ENCODE peak calls at places on chromosomes 11 and 22, in five cellular contexts. F is activated CD4-positive, alpha-beta T cell treated with anti-CD3 and anti-CD28 coated beads, Interleukin-2, amount 10 ng/mL, durations not matched to agents 24 days and 14 days; T is astrocyte of the hippocampus; L is C1 segment of cervical spinal cord; W is activated CD4-positive, CD25-positive, alpha-beta regulatory T cell. O is an unnamed sample.

GRCh38 chr22:30202531-30203006 is 44.0 kb downstream of the LIF start:
- DNase-seq in F (no peak), T (peak), L (no peak), W (no peak), O (no peak)

GRCh38 chr11:34501962-34502361 is 11.6 kb downstream of the ELF5 start:
- DNase-seq in F (no peak), T (peak), L (no peak), W (no peak), O (no peak)

GRCh38 chr22:45098056-45098455 is 65.7 kb upstream of the NUP50 start:
- DNase-seq in F (no peak), T (no peak), L (no peak), W (no peak), O (no peak)

GRCh38 chr22:29605236-29605850 is 1.9 kb downstream of the NF2 start:
- DNase-seq in F (no peak), T (no peak), L (no peak), W (no peak), O (no peak)

GRCh38 chr22:48882636-48883200 is 945.0 kb downstream of the BRD1 start:
- DNase-seq in F (no peak), T (no peak), L (no peak), W (no peak), O (no peak)

GRCh38 chr11:92828576-92828975 is 140.9 kb upstream of the MTNR1B start:
- DNase-seq in F (no peak), T (no peak), L (no peak), W (no peak), O (no peak)

GRCh38 chr22:43150731-43151206 is 590 bp upstream of the TSPO start:
- DNase-seq in F (no peak), T (no peak), L (no peak), W (no peak), O (no peak)

GRCh38 chr22:27218521-27218920 is 561.1 kb downstream of the MIAT start:
- DNase-seq in F (no peak), T (no peak), L (no peak), W (no peak), O (no peak)

GRCh38 chr11:116790167-116791001 is 1.3 kb downstream of the APOA5 start:
- DNase-seq in F (no peak), T (no peak), L (no peak), W (no peak), O (no peak)

GRCh38 chr11:76207642-76208378 is 1.5 kb upstream of the WNT11 start:
- DNase-seq in F (peak), T (peak), L (peak), W (peak), O (peak)

GRCh38 chr11:46075168-46075567 is 46.1 kb downstream of the PHF21A start:
- DNase-seq in F (no peak), T (peak), L (no peak), W (no peak), O (no peak)

GRCh38 chr22:49368976-49369725 is 458.5 kb downstream of the BRD1 start:
- DNase-seq in F (no peak), T (no peak), L (no peak), W (no peak), O (no peak)

GRCh38 chr22:50530280-50530856 is 556 bp upstream of the TYMP start:
- DNase-seq in F (no peak), T (peak), L (no peak), W (peak), O (no peak)

GRCh38 chr11:125069796-125070195 is 6.7 kb downstream of the SLC37A2 start:
- DNase-seq in F (no peak), T (no peak), L (no peak), W (no peak), O (no peak)

GRCh38 chr22:46446799-46447198 is 90.6 kb downstream of the CELSR1 start:
- DNase-seq in F (no peak), T (no peak), L (no peak), W (no peak), O (peak)

GRCh38 chr22:44460287-44461082 is 37.5 kb downstream of the RTL6 start:
- DNase-seq in F (peak), T (no peak), L (no peak), W (no peak), O (no peak)

GRCh38 chr22:26592368-26593015 is 2.6 kb upstream of the TPST2 start:
- DNase-seq in F (peak), T (no peak), L (no peak), W (no peak), O (no peak)

GRCh38 chr22:44618400-44618799 is 83.6 kb upstream of the PRR5 start:
- DNase-seq in F (no peak), T (no peak), L (no peak), W (no peak), O (no peak)

GRCh38 chr11:107014871-107015270 is 3.4 kb downstream of the GUCY1A2 start:
- DNase-seq in F (no peak), T (peak), L (no peak), W (no peak), O (no peak)

GRCh38 chr11:70002433-70002832 is 75.7 kb upstream of the ANO1 start:
- DNase-seq in F (peak), T (no peak), L (no peak), W (no peak), O (no peak)

GRCh38 chr22:39524089-39524752 is 3.9 kb downstream of the ATF4 start:
- DNase-seq in F (no peak), T (no peak), L (no peak), W (no peak), O (no peak)

GRCh38 chr11:125952973-125953372 is 7.1 kb downstream of the VSIG10L2 start:
- DNase-seq in F (no peak), T (no peak), L (no peak), W (no peak), O (peak)

GRCh38 chr11:129295746-129296145 is 79.9 kb upstream of the BARX2 start:
- DNase-seq in F (no peak), T (peak), L (no peak), W (no peak), O (no peak)

GRCh38 chr11:69640260-69640994 is 529 bp upstream of the CCND1 start:
- DNase-seq in F (no peak), T (peak), L (peak), W (no peak), O (no peak)

GRCh38 chr11:114036958-114037357 is 22.6 kb upstream of the ZBTB16 start:
- DNase-seq in F (no peak), T (no peak), L (no peak), W (no peak), O (no peak)

GRCh38 chr11:102546923-102547471 is 16.4 kb upstream of the MMP7 start:
- DNase-seq in F (peak), T (no peak), L (no peak), W (no peak), O (no peak)

GRCh38 chr22:20550057-20550817 is 42.8 kb downstream of the MED15 start:
- DNase-seq in F (no peak), T (no peak), L (no peak), W (no peak), O (no peak)

GRCh38 chr11:5042091-5042490 is 4.2 kb upstream of the OR52J3 start:
- DNase-seq in F (no peak), T (no peak), L (no peak), W (no peak), O (no peak)

GRCh38 chr11:68314886-68315580 is 2.6 kb downstream of the LRP5 start:
- DNase-seq in F (no peak), T (peak), L (no peak), W (no peak), O (no peak)

GRCh38 chr11:34349882-34350281 is 7.9 kb downstream of the ABTB2 start:
- DNase-seq in F (no peak), T (no peak), L (no peak), W (no peak), O (no peak)

GRCh38 chr22:19680911-19681862 is 33.1 kb upstream of the SEPTIN5 start:
- DNase-seq in F (no peak), T (no peak), L (no peak), W (no peak), O (no peak)

GRCh38 chr11:20355221-20356219 is 8.0 kb upstream of the HTATIP2 start:
- DNase-seq in F (peak), T (peak), L (no peak), W (peak), O (peak)

GRCh38 chr22:39967103-39967829 is 7.1 kb downstream of the TMA7B start:
- DNase-seq in F (no peak), T (peak), L (no peak), W (no peak), O (no peak)

GRCh38 chr11:128547946-128548654 is 39.3 kb downstream of the ETS1 start:
- DNase-seq in F (no peak), T (no peak), L (no peak), W (no peak), O (no peak)